ENCODE peak calls at places on chromosomes 13 and 19, in seven cellular contexts. One of them, this sample, is unnamed.

GRCh38 chr13:41364043-41364442 is 53.0 kb downstream of the NAA16 start:
- DNase-seq in PC-3: no peak
- DNase-seq in cardiac muscle cell: no peak
- DNase-seq in A549: no peak
- DNase-seq in ovary: no peak
- DNase-seq in cardiac fibroblast: no peak
- DNase-seq in osteoblast: no peak
- DNase-seq in this sample: no peak

GRCh38 chr19:27392027-27392632 is 1820.8 kb downstream of the UQCRFS1 start:
- DNase-seq in PC-3: no peak
- DNase-seq in ovary: no peak
- DNase-seq in cardiac muscle cell: no peak
- DNase-seq in osteoblast: no peak
- DNase-seq in A549: no peak
- DNase-seq in cardiac fibroblast: no peak
- DNase-seq in this sample: no peak

GRCh38 chr13:101308247-101309013 is 107.9 kb downstream of the NALCN start:
- DNase-seq in cardiac muscle cell: no peak
- DNase-seq in ovary: no peak
- DNase-seq in A549: no peak
- DNase-seq in osteoblast: peak; percentile 58
- DNase-seq in cardiac fibroblast: no peak
- DNase-seq in PC-3: no peak
- DNase-seq in this sample: no peak

GRCh38 chr13:70249332-70250064 is 141.2 kb upstream of the KLHL1 start:
- DNase-seq in osteoblast: no peak
- DNase-seq in A549: peak; percentile 55
- DNase-seq in PC-3: peak; percentile 78
- DNase-seq in ovary: no peak
- DNase-seq in cardiac muscle cell: no peak
- DNase-seq in cardiac fibroblast: peak; percentile 8
- DNase-seq in this sample: peak; percentile 26

GRCh38 chr13:77291779-77292178 is 35.1 kb downstream of the MYCBP2 start:
- DNase-seq in cardiac fibroblast: no peak
- DNase-seq in ovary: no peak
- DNase-seq in osteoblast: no peak
- DNase-seq in PC-3: no peak
- DNase-seq in A549: no peak
- DNase-seq in cardiac muscle cell: no peak
- DNase-seq in this sample: no peak

GRCh38 chr13:111861766-111862366 is 205.1 kb upstream of the SOX1 start:
- DNase-seq in PC-3: no peak
- DNase-seq in ovary: no peak
- DNase-seq in A549: no peak
- DNase-seq in cardiac fibroblast: no peak
- DNase-seq in cardiac muscle cell: no peak
- DNase-seq in osteoblast: no peak
- DNase-seq in this sample: no peak

GRCh38 chr19:1172353-1173159 is 1.5 kb downstream of the SBNO2 start:
- DNase-seq in PC-3: peak; percentile 58
- DNase-seq in osteoblast: peak; percentile 98
- DNase-seq in cardiac fibroblast: peak; percentile 79
- DNase-seq in cardiac muscle cell: no peak
- DNase-seq in ovary: no peak
- DNase-seq in A549: peak; percentile 54
- DNase-seq in this sample: peak; percentile 48

GRCh38 chr13:46595918-46596315 is 42.9 kb downstream of the LRCH1 start:
- DNase-seq in cardiac fibroblast: no peak
- DNase-seq in PC-3: no peak
- DNase-seq in osteoblast: no peak
- DNase-seq in A549: no peak
- DNase-seq in ovary: no peak
- DNase-seq in cardiac muscle cell: no peak
- DNase-seq in this sample: no peak

GRCh38 chr19:46945668-46946067 is 74.0 kb upstream of the NPAS1 start:
- DNase-seq in osteoblast: no peak
- DNase-seq in ovary: no peak
- DNase-seq in A549: no peak
- DNase-seq in cardiac muscle cell: no peak
- DNase-seq in PC-3: no peak
- DNase-seq in cardiac fibroblast: peak; percentile 61
- DNase-seq in this sample: no peak

GRCh38 chr13:113423225-113424170 is 29.8 kb downstream of the ADPRHL1 start:
- DNase-seq in PC-3: no peak
- DNase-seq in osteoblast: no peak
- DNase-seq in cardiac muscle cell: no peak
- DNase-seq in A549: no peak
- DNase-seq in cardiac fibroblast: no peak
- DNase-seq in ovary: no peak
- DNase-seq in this sample: no peak

GRCh38 chr19:56125806-56126590 is 4.9 kb upstream of the ZNF787 start:
- DNase-seq in cardiac muscle cell: peak; percentile 34
- DNase-seq in osteoblast: peak; percentile 25
- DNase-seq in cardiac fibroblast: no peak
- DNase-seq in A549: no peak
- DNase-seq in PC-3: no peak
- DNase-seq in ovary: no peak
- DNase-seq in this sample: no peak

GRCh38 chr13:36915891-36916640 is 4.0 kb downstream of the SMAD9 start:
- DNase-seq in A549: no peak
- DNase-seq in ovary: no peak
- DNase-seq in osteoblast: no peak
- DNase-seq in PC-3: no peak
- DNase-seq in cardiac muscle cell: no peak
- DNase-seq in cardiac fibroblast: no peak
- DNase-seq in this sample: no peak

GRCh38 chr13:31722684-31723083 is 16.6 kb upstream of the RXFP2 start:
- DNase-seq in A549: no peak
- DNase-seq in cardiac fibroblast: peak; percentile 47
- DNase-seq in cardiac muscle cell: no peak
- DNase-seq in osteoblast: no peak
- DNase-seq in ovary: no peak
- DNase-seq in PC-3: no peak
- DNase-seq in this sample: no peak

GRCh38 chr19:6069268-6069771 is 41.0 kb downstream of the RFX2 start:
- DNase-seq in osteoblast: no peak
- DNase-seq in PC-3: no peak
- DNase-seq in A549: no peak
- DNase-seq in cardiac fibroblast: no peak
- DNase-seq in ovary: no peak
- DNase-seq in cardiac muscle cell: no peak
- DNase-seq in this sample: no peak

GRCh38 chr19:3644351-3645066 is 17.9 kb upstream of the CACTIN start:
- DNase-seq in cardiac muscle cell: no peak
- DNase-seq in cardiac fibroblast: peak; percentile 22
- DNase-seq in PC-3: no peak
- DNase-seq in ovary: no peak
- DNase-seq in osteoblast: no peak
- DNase-seq in A549: no peak
- DNase-seq in this sample: no peak

GRCh38 chr19:44603201-44603945 is 10.0 kb upstream of the IGSF23 start:
- DNase-seq in PC-3: peak; percentile 48
- DNase-seq in osteoblast: peak; percentile 90
- DNase-seq in cardiac fibroblast: peak; percentile 85
- DNase-seq in ovary: no peak
- DNase-seq in A549: no peak
- DNase-seq in cardiac muscle cell: no peak
- DNase-seq in this sample: no peak

GRCh38 chr13:70941454-70941853 is 833.2 kb upstream of the KLHL1 start:
- DNase-seq in A549: no peak
- DNase-seq in cardiac muscle cell: no peak
- DNase-seq in osteoblast: no peak
- DNase-seq in ovary: no peak
- DNase-seq in PC-3: no peak
- DNase-seq in cardiac fibroblast: no peak
- DNase-seq in this sample: no peak

GRCh38 chr19:42129399-42130253 is 2.6 kb downstream of the POU2F2 start:
- DNase-seq in ovary: no peak
- DNase-seq in cardiac muscle cell: no peak
- DNase-seq in osteoblast: peak; percentile 73
- DNase-seq in PC-3: no peak
- DNase-seq in cardiac fibroblast: peak; percentile 38
- DNase-seq in A549: no peak
- DNase-seq in this sample: no peak

GRCh38 chr13:24275041-24275440 is 34.3 kb upstream of the C1QTNF9 start:
- DNase-seq in PC-3: no peak
- DNase-seq in osteoblast: no peak
- DNase-seq in cardiac muscle cell: no peak
- DNase-seq in cardiac fibroblast: no peak
- DNase-seq in ovary: no peak
- DNase-seq in A549: no peak
- DNase-seq in this sample: no peak

GRCh38 chr13:112245179-112245724 is 130.9 kb upstream of the SPACA7 start:
- DNase-seq in cardiac fibroblast: no peak
- DNase-seq in A549: no peak
- DNase-seq in PC-3: no peak
- DNase-seq in cardiac muscle cell: no peak
- DNase-seq in ovary: no peak
- DNase-seq in osteoblast: peak; percentile 14
- DNase-seq in this sample: no peak

DNA sequence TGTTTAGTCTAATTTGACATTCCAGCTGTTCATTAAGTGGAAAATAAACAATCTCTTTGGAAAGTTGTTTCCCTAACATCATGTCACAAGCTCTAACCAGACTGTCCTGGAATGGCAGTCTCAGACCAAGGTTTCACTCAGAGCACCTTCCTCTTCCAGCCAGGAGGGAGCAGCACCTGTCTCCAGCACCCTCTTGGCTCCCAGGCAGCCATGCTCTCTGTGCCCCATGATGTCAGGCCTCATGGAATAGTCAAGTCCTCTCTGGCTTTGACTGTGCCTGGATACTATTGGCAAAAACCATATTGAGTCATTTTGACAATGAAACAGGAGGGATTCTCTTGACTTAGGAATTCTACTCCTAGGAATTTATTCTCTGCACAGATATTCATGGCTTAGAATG is 171.4 kb downstream of the OXGR1 start:
- DNase-seq in A549: peak; percentile 40
- DNase-seq in cardiac muscle cell: peak; percentile 42
- DNase-seq in cardiac fibroblast: no peak
- DNase-seq in PC-3: peak; percentile 39
- DNase-seq in osteoblast: no peak
- DNase-seq in ovary: no peak
- DNase-seq in this sample: peak; percentile 4
- TF ChIP-seq CTCF in A549: no peak
- TF ChIP-seq CTCF in cardiac muscle cell: peak; percentile 15
- TF ChIP-seq CTCF in cardiac fibroblast: peak; percentile 47
- TF ChIP-seq CTCF in PC-3: peak; percentile 51
- TF ChIP-seq CTCF in osteoblast: no peak
- TF ChIP-seq CTCF in ovary: no peak
- TF ChIP-seq CTCF in this sample: no peak

GRCh38 chr13:91305652-91306051 is 41.8 kb upstream of the MIR17HG start:
- DNase-seq in A549: no peak
- DNase-seq in PC-3: no peak
- DNase-seq in osteoblast: no peak
- DNase-seq in cardiac muscle cell: no peak
- DNase-seq in ovary: no peak
- DNase-seq in cardiac fibroblast: no peak
- DNase-seq in this sample: no peak

GRCh38 chr13:91304740-91305139 is 42.7 kb upstream of the MIR17HG start:
- DNase-seq in PC-3: no peak
- DNase-seq in cardiac muscle cell: no peak
- DNase-seq in A549: no peak
- DNase-seq in osteoblast: no peak
- DNase-seq in cardiac fibroblast: no peak
- DNase-seq in ovary: no peak
- DNase-seq in this sample: no peak

GRCh38 chr13:91311491-91311890 is 36.0 kb upstream of the MIR17HG start:
- DNase-seq in cardiac fibroblast: no peak
- DNase-seq in cardiac muscle cell: no peak
- DNase-seq in PC-3: no peak
- DNase-seq in osteoblast: no peak
- DNase-seq in A549: no peak
- DNase-seq in ovary: no peak
- DNase-seq in this sample: no peak

GRCh38 chr13:91307887-91308286 is 39.6 kb upstream of the MIR17HG start:
- DNase-seq in osteoblast: no peak
- DNase-seq in cardiac fibroblast: no peak
- DNase-seq in PC-3: no peak
- DNase-seq in cardiac muscle cell: no peak
- DNase-seq in ovary: no peak
- DNase-seq in A549: no peak
- DNase-seq in this sample: no peak

GRCh38 chr13:91308299-91308698 is 39.2 kb upstream of the MIR17HG start:
- DNase-seq in ovary: no peak
- DNase-seq in cardiac fibroblast: no peak
- DNase-seq in osteoblast: no peak
- DNase-seq in PC-3: peak; percentile 3
- DNase-seq in cardiac muscle cell: no peak
- DNase-seq in A549: no peak
- DNase-seq in this sample: no peak
- TF ChIP-seq CTCF in ovary: no peak
- TF ChIP-seq CTCF in cardiac fibroblast: no peak
- TF ChIP-seq CTCF in osteoblast: no peak
- TF ChIP-seq CTCF in PC-3: peak; percentile 9
- TF ChIP-seq CTCF in cardiac muscle cell: peak; percentile 17
- TF ChIP-seq CTCF in A549: no peak
- TF ChIP-seq CTCF in this sample: no peak

DNA sequence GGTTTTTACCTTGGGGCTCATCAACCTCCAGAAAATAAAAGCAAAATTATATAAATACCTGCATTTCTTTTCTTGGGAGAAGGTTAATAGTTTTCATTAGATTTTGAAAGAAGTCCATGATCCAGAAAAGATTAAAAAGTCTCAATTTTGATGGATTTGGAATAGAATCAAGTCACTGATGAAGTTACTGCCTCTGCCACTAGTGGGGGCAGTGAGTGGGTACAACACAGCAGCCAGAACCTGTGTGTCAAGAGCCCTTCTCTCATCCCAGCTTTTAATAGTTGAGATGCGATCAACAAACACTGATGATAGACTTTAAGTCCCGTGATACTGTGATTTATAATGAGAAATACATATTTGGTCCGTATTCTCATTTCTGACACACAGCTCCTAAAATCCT is 686.7 kb downstream of the DIAPH3 start:
- DNase-seq in cardiac fibroblast: no peak
- DNase-seq in osteoblast: no peak
- DNase-seq in A549: peak; percentile 6
- DNase-seq in cardiac muscle cell: no peak
- DNase-seq in PC-3: no peak
- DNase-seq in ovary: no peak
- DNase-seq in this sample: no peak
- TF ChIP-seq CTCF in cardiac fibroblast: peak; percentile 60
- TF ChIP-seq CTCF in osteoblast: peak; percentile 30
- TF ChIP-seq CTCF in A549: no peak
- TF ChIP-seq CTCF in cardiac muscle cell: peak; percentile 49
- TF ChIP-seq CTCF in PC-3: peak; percentile 41
- TF ChIP-seq CTCF in ovary: no peak
- TF ChIP-seq CTCF in this sample: no peak

GRCh38 chr13:28056426-28056825 is 44.0 kb downstream of the FLT3 start:
- DNase-seq in osteoblast: no peak
- DNase-seq in A549: no peak
- DNase-seq in cardiac muscle cell: no peak
- DNase-seq in ovary: no peak
- DNase-seq in cardiac fibroblast: no peak
- DNase-seq in PC-3: no peak
- DNase-seq in this sample: no peak

GRCh38 chr13:28056970-28057712 is 43.2 kb downstream of the FLT3 start:
- DNase-seq in A549: no peak
- DNase-seq in ovary: no peak
- DNase-seq in PC-3: no peak
- DNase-seq in cardiac fibroblast: no peak
- DNase-seq in osteoblast: no peak
- DNase-seq in cardiac muscle cell: no peak
- DNase-seq in this sample: no peak

GRCh38 chr13:28055362-28055761 is 45.0 kb downstream of the FLT3 start:
- DNase-seq in A549: no peak
- DNase-seq in cardiac muscle cell: no peak
- DNase-seq in ovary: no peak
- DNase-seq in cardiac fibroblast: no peak
- DNase-seq in PC-3: no peak
- DNase-seq in osteoblast: no peak
- DNase-seq in this sample: no peak

GRCh38 chr13:28059214-28059613 is 41.2 kb downstream of the FLT3 start:
- DNase-seq in cardiac muscle cell: peak; percentile 67
- DNase-seq in ovary: no peak
- DNase-seq in osteoblast: no peak
- DNase-seq in cardiac fibroblast: peak; percentile 26
- DNase-seq in PC-3: peak; percentile 54
- DNase-seq in A549: peak; percentile 35
- DNase-seq in this sample: peak; percentile 48
- TF ChIP-seq CTCF in cardiac muscle cell: peak; percentile 53
- TF ChIP-seq CTCF in ovary: no peak
- TF ChIP-seq CTCF in osteoblast: peak; percentile 49
- TF ChIP-seq CTCF in cardiac fibroblast: peak; percentile 47
- TF ChIP-seq CTCF in PC-3: peak; percentile 73
- TF ChIP-seq CTCF in A549: peak; percentile 37
- TF ChIP-seq CTCF in this sample: peak; percentile 36

This sample was measured in Calu3.